ENCODE peak calls at places on chromosomes 11 and 22, in seven cellular contexts. One of them, this sample, is unnamed.

GRCh38 chr11:60511393-60511792 is 3.8 kb upstream of the MS4A13 start:
- DNase-seq in HuH-7.5: no peak
- DNase-seq in globus pallidus: no peak
- DNase-seq in NCI-H1105 treated with DMSO at 0.1 percent for 48 hours: no peak
- DNase-seq in activated CD4-positive, alpha-beta T cell treated with anti-CD3 and anti-CD28 coated beads, Interleukin-2, amount 50 U/mL, for 4 hours: no peak
- DNase-seq in fibroblast of lung: no peak
- DNase-seq in HTR-8/SVneo: no peak
- DNase-seq in this sample: no peak

GRCh38 chr11:112114460-112114859 is 27.8 kb downstream of the SDHD start:
- DNase-seq in HuH-7.5: no peak
- DNase-seq in globus pallidus: no peak
- DNase-seq in NCI-H1105 treated with DMSO at 0.1 percent for 48 hours: no peak
- DNase-seq in activated CD4-positive, alpha-beta T cell treated with anti-CD3 and anti-CD28 coated beads, Interleukin-2, amount 50 U/mL, for 4 hours: no peak
- DNase-seq in fibroblast of lung: no peak
- DNase-seq in HTR-8/SVneo: no peak
- DNase-seq in this sample: no peak

GRCh38 chr11:65571940-65572339 is 398 bp upstream of the FAM89B start:
- DNase-seq in HuH-7.5: peak
- DNase-seq in globus pallidus: no peak
- DNase-seq in NCI-H1105 treated with DMSO at 0.1 percent for 48 hours: peak
- DNase-seq in activated CD4-positive, alpha-beta T cell treated with anti-CD3 and anti-CD28 coated beads, Interleukin-2, amount 50 U/mL, for 4 hours: no peak
- DNase-seq in fibroblast of lung: no peak
- DNase-seq in HTR-8/SVneo: no peak
- DNase-seq in this sample: no peak

GRCh38 chr11:125517116-125517804 is 21.2 kb upstream of the FEZ1 start:
- DNase-seq in HuH-7.5: no peak
- DNase-seq in globus pallidus: peak
- DNase-seq in NCI-H1105 treated with DMSO at 0.1 percent for 48 hours: peak
- DNase-seq in activated CD4-positive, alpha-beta T cell treated with anti-CD3 and anti-CD28 coated beads, Interleukin-2, amount 50 U/mL, for 4 hours: no peak
- DNase-seq in fibroblast of lung: peak
- DNase-seq in HTR-8/SVneo: no peak
- DNase-seq in this sample: peak

GRCh38 chr11:2077061-2077802 is 62.0 kb downstream of the IGF2 start:
- DNase-seq in HuH-7.5: no peak
- DNase-seq in globus pallidus: no peak
- DNase-seq in NCI-H1105 treated with DMSO at 0.1 percent for 48 hours: peak
- DNase-seq in activated CD4-positive, alpha-beta T cell treated with anti-CD3 and anti-CD28 coated beads, Interleukin-2, amount 50 U/mL, for 4 hours: no peak
- DNase-seq in fibroblast of lung: peak
- DNase-seq in HTR-8/SVneo: peak
- DNase-seq in this sample: peak

GRCh38 chr11:76049506-76049905 is 156.8 kb downstream of the WNT11 start:
- DNase-seq in HuH-7.5: no peak
- DNase-seq in globus pallidus: no peak
- DNase-seq in NCI-H1105 treated with DMSO at 0.1 percent for 48 hours: no peak
- DNase-seq in activated CD4-positive, alpha-beta T cell treated with anti-CD3 and anti-CD28 coated beads, Interleukin-2, amount 50 U/mL, for 4 hours: no peak
- DNase-seq in fibroblast of lung: no peak
- DNase-seq in HTR-8/SVneo: no peak
- DNase-seq in this sample: no peak

GRCh38 chr11:111352235-111352746 is 26.8 kb downstream of the POU2AF1 start:
- DNase-seq in HuH-7.5: no peak
- DNase-seq in globus pallidus: no peak
- DNase-seq in NCI-H1105 treated with DMSO at 0.1 percent for 48 hours: no peak
- DNase-seq in activated CD4-positive, alpha-beta T cell treated with anti-CD3 and anti-CD28 coated beads, Interleukin-2, amount 50 U/mL, for 4 hours: no peak
- DNase-seq in fibroblast of lung: no peak
- DNase-seq in HTR-8/SVneo: no peak
- DNase-seq in this sample: no peak

GRCh38 chr11:112587664-112588063 is 327.0 kb upstream of the PLET1 start:
- DNase-seq in HuH-7.5: no peak
- DNase-seq in globus pallidus: no peak
- DNase-seq in NCI-H1105 treated with DMSO at 0.1 percent for 48 hours: no peak
- DNase-seq in activated CD4-positive, alpha-beta T cell treated with anti-CD3 and anti-CD28 coated beads, Interleukin-2, amount 50 U/mL, for 4 hours: no peak
- DNase-seq in fibroblast of lung: no peak
- DNase-seq in HTR-8/SVneo: no peak
- DNase-seq in this sample: no peak

GRCh38 chr11:83122766-83123165 is 34.2 kb upstream of the PCF11 start:
- DNase-seq in HuH-7.5: no peak
- DNase-seq in globus pallidus: no peak
- DNase-seq in NCI-H1105 treated with DMSO at 0.1 percent for 48 hours: no peak
- DNase-seq in activated CD4-positive, alpha-beta T cell treated with anti-CD3 and anti-CD28 coated beads, Interleukin-2, amount 50 U/mL, for 4 hours: no peak
- DNase-seq in fibroblast of lung: no peak
- DNase-seq in HTR-8/SVneo: no peak
- DNase-seq in this sample: no peak

GRCh38 chr11:89443366-89444303 is 47.5 kb downstream of the NOX4 start:
- DNase-seq in HuH-7.5: no peak
- DNase-seq in globus pallidus: peak
- DNase-seq in NCI-H1105 treated with DMSO at 0.1 percent for 48 hours: no peak
- DNase-seq in activated CD4-positive, alpha-beta T cell treated with anti-CD3 and anti-CD28 coated beads, Interleukin-2, amount 50 U/mL, for 4 hours: no peak
- DNase-seq in fibroblast of lung: peak
- DNase-seq in HTR-8/SVneo: no peak
- DNase-seq in this sample: no peak

GRCh38 chr22:28246392-28246791 is 327.3 kb upstream of the PITPNB start:
- DNase-seq in HuH-7.5: no peak
- DNase-seq in globus pallidus: no peak
- DNase-seq in NCI-H1105 treated with DMSO at 0.1 percent for 48 hours: no peak
- DNase-seq in activated CD4-positive, alpha-beta T cell treated with anti-CD3 and anti-CD28 coated beads, Interleukin-2, amount 50 U/mL, for 4 hours: no peak
- DNase-seq in fibroblast of lung: peak
- DNase-seq in HTR-8/SVneo: no peak
- DNase-seq in this sample: no peak

GRCh38 chr22:49964493-49965290 is 4.1 kb downstream of the PIM3 start:
- DNase-seq in HuH-7.5: no peak
- DNase-seq in globus pallidus: no peak
- DNase-seq in NCI-H1105 treated with DMSO at 0.1 percent for 48 hours: no peak
- DNase-seq in activated CD4-positive, alpha-beta T cell treated with anti-CD3 and anti-CD28 coated beads, Interleukin-2, amount 50 U/mL, for 4 hours: no peak
- DNase-seq in fibroblast of lung: no peak
- DNase-seq in HTR-8/SVneo: no peak
- DNase-seq in this sample: no peak

GRCh38 chr11:112017538-112017937 is 7.7 kb upstream of the DLAT start:
- DNase-seq in HuH-7.5: peak
- DNase-seq in globus pallidus: no peak
- DNase-seq in NCI-H1105 treated with DMSO at 0.1 percent for 48 hours: no peak
- DNase-seq in activated CD4-positive, alpha-beta T cell treated with anti-CD3 and anti-CD28 coated beads, Interleukin-2, amount 50 U/mL, for 4 hours: no peak
- DNase-seq in fibroblast of lung: peak
- DNase-seq in HTR-8/SVneo: no peak
- DNase-seq in this sample: no peak

GRCh38 chr22:20810645-20811044 is 36.7 kb downstream of the SERPIND1 start:
- DNase-seq in HuH-7.5: no peak
- DNase-seq in globus pallidus: no peak
- DNase-seq in NCI-H1105 treated with DMSO at 0.1 percent for 48 hours: no peak
- DNase-seq in activated CD4-positive, alpha-beta T cell treated with anti-CD3 and anti-CD28 coated beads, Interleukin-2, amount 50 U/mL, for 4 hours: no peak
- DNase-seq in fibroblast of lung: no peak
- DNase-seq in HTR-8/SVneo: no peak
- DNase-seq in this sample: no peak

GRCh38 chr11:13368041-13368446 is 90.5 kb downstream of the BMAL1 start:
- DNase-seq in HuH-7.5: no peak
- DNase-seq in globus pallidus: no peak
- DNase-seq in NCI-H1105 treated with DMSO at 0.1 percent for 48 hours: no peak
- DNase-seq in activated CD4-positive, alpha-beta T cell treated with anti-CD3 and anti-CD28 coated beads, Interleukin-2, amount 50 U/mL, for 4 hours: no peak
- DNase-seq in fibroblast of lung: peak
- DNase-seq in HTR-8/SVneo: peak
- DNase-seq in this sample: no peak

GRCh38 chr11:103927535-103927934 is 108.9 kb upstream of the DDI1 start:
- DNase-seq in HuH-7.5: no peak
- DNase-seq in globus pallidus: peak
- DNase-seq in NCI-H1105 treated with DMSO at 0.1 percent for 48 hours: no peak
- DNase-seq in activated CD4-positive, alpha-beta T cell treated with anti-CD3 and anti-CD28 coated beads, Interleukin-2, amount 50 U/mL, for 4 hours: no peak
- DNase-seq in fibroblast of lung: no peak
- DNase-seq in HTR-8/SVneo: no peak
- DNase-seq in this sample: peak

GRCh38 chr11:32071811-32072210 is 19.1 kb upstream of the RCN1 start:
- DNase-seq in HuH-7.5: no peak
- DNase-seq in globus pallidus: no peak
- DNase-seq in NCI-H1105 treated with DMSO at 0.1 percent for 48 hours: no peak
- DNase-seq in activated CD4-positive, alpha-beta T cell treated with anti-CD3 and anti-CD28 coated beads, Interleukin-2, amount 50 U/mL, for 4 hours: no peak
- DNase-seq in fibroblast of lung: peak
- DNase-seq in HTR-8/SVneo: peak
- DNase-seq in this sample: peak

GRCh38 chr22:36332623-36333331 is 55.0 kb downstream of the MYH9 start:
- DNase-seq in HuH-7.5: no peak
- DNase-seq in globus pallidus: no peak
- DNase-seq in NCI-H1105 treated with DMSO at 0.1 percent for 48 hours: peak
- DNase-seq in activated CD4-positive, alpha-beta T cell treated with anti-CD3 and anti-CD28 coated beads, Interleukin-2, amount 50 U/mL, for 4 hours: peak
- DNase-seq in fibroblast of lung: peak
- DNase-seq in HTR-8/SVneo: no peak
- DNase-seq in this sample: no peak

GRCh38 chr11:95692526-95693270 is 96.9 kb downstream of the FAM76B start:
- DNase-seq in HuH-7.5: no peak
- DNase-seq in globus pallidus: no peak
- DNase-seq in NCI-H1105 treated with DMSO at 0.1 percent for 48 hours: no peak
- DNase-seq in activated CD4-positive, alpha-beta T cell treated with anti-CD3 and anti-CD28 coated beads, Interleukin-2, amount 50 U/mL, for 4 hours: no peak
- DNase-seq in fibroblast of lung: peak
- DNase-seq in HTR-8/SVneo: no peak
- DNase-seq in this sample: no peak

GRCh38 chr22:17113600-17113999 is 7.6 kb downstream of the TMEM121B start:
- DNase-seq in HuH-7.5: no peak
- DNase-seq in globus pallidus: no peak
- DNase-seq in NCI-H1105 treated with DMSO at 0.1 percent for 48 hours: no peak
- DNase-seq in activated CD4-positive, alpha-beta T cell treated with anti-CD3 and anti-CD28 coated beads, Interleukin-2, amount 50 U/mL, for 4 hours: no peak
- DNase-seq in fibroblast of lung: no peak
- DNase-seq in HTR-8/SVneo: no peak
- DNase-seq in this sample: no peak

GRCh38 chr11:106276859-106277436 is 199.5 kb downstream of the AASDHPPT start:
- DNase-seq in HuH-7.5: no peak
- DNase-seq in globus pallidus: no peak
- DNase-seq in NCI-H1105 treated with DMSO at 0.1 percent for 48 hours: no peak
- DNase-seq in activated CD4-positive, alpha-beta T cell treated with anti-CD3 and anti-CD28 coated beads, Interleukin-2, amount 50 U/mL, for 4 hours: no peak
- DNase-seq in fibroblast of lung: peak
- DNase-seq in HTR-8/SVneo: peak
- DNase-seq in this sample: no peak

GRCh38 chr11:72773291-72773690 is 20.6 kb downstream of the STARD10 start:
- DNase-seq in HuH-7.5: no peak
- DNase-seq in globus pallidus: peak
- DNase-seq in NCI-H1105 treated with DMSO at 0.1 percent for 48 hours: no peak
- DNase-seq in activated CD4-positive, alpha-beta T cell treated with anti-CD3 and anti-CD28 coated beads, Interleukin-2, amount 50 U/mL, for 4 hours: no peak
- DNase-seq in fibroblast of lung: peak
- DNase-seq in HTR-8/SVneo: peak
- DNase-seq in this sample: no peak

GRCh38 chr11:132077416-132077815 is 707.0 kb downstream of the NTM start:
- DNase-seq in HuH-7.5: no peak
- DNase-seq in globus pallidus: no peak
- DNase-seq in NCI-H1105 treated with DMSO at 0.1 percent for 48 hours: no peak
- DNase-seq in activated CD4-positive, alpha-beta T cell treated with anti-CD3 and anti-CD28 coated beads, Interleukin-2, amount 50 U/mL, for 4 hours: no peak
- DNase-seq in fibroblast of lung: no peak
- DNase-seq in HTR-8/SVneo: no peak
- DNase-seq in this sample: no peak

GRCh38 chr11:70381872-70382842 is 16.2 kb upstream of the CTTN start:
- DNase-seq in HuH-7.5: no peak
- DNase-seq in globus pallidus: no peak
- DNase-seq in NCI-H1105 treated with DMSO at 0.1 percent for 48 hours: no peak
- DNase-seq in activated CD4-positive, alpha-beta T cell treated with anti-CD3 and anti-CD28 coated beads, Interleukin-2, amount 50 U/mL, for 4 hours: no peak
- DNase-seq in fibroblast of lung: peak
- DNase-seq in HTR-8/SVneo: no peak
- DNase-seq in this sample: no peak

GRCh38 chr22:36734171-36735058 is 30.9 kb upstream of the CACNG2 start:
- DNase-seq in HuH-7.5: no peak
- DNase-seq in globus pallidus: no peak
- DNase-seq in NCI-H1105 treated with DMSO at 0.1 percent for 48 hours: no peak
- DNase-seq in activated CD4-positive, alpha-beta T cell treated with anti-CD3 and anti-CD28 coated beads, Interleukin-2, amount 50 U/mL, for 4 hours: no peak
- DNase-seq in fibroblast of lung: peak
- DNase-seq in HTR-8/SVneo: no peak
- DNase-seq in this sample: no peak

GRCh38 chr11:102361100-102362021 is 14.3 kb downstream of the BIRC2 start:
- DNase-seq in HuH-7.5: no peak
- DNase-seq in globus pallidus: no peak
- DNase-seq in NCI-H1105 treated with DMSO at 0.1 percent for 48 hours: no peak
- DNase-seq in activated CD4-positive, alpha-beta T cell treated with anti-CD3 and anti-CD28 coated beads, Interleukin-2, amount 50 U/mL, for 4 hours: peak
- DNase-seq in fibroblast of lung: no peak
- DNase-seq in HTR-8/SVneo: no peak
- DNase-seq in this sample: no peak

GRCh38 chr11:114163231-114163631 is 103.7 kb downstream of the ZBTB16 start:
- DNase-seq in HuH-7.5: no peak
- DNase-seq in globus pallidus: peak
- DNase-seq in NCI-H1105 treated with DMSO at 0.1 percent for 48 hours: no peak
- DNase-seq in activated CD4-positive, alpha-beta T cell treated with anti-CD3 and anti-CD28 coated beads, Interleukin-2, amount 50 U/mL, for 4 hours: no peak
- DNase-seq in fibroblast of lung: peak
- DNase-seq in HTR-8/SVneo: peak
- DNase-seq in this sample: no peak

GRCh38 chr22:31244044-31244942 is 32.2 kb downstream of the LIMK2 start:
- DNase-seq in HuH-7.5: no peak
- DNase-seq in globus pallidus: no peak
- DNase-seq in NCI-H1105 treated with DMSO at 0.1 percent for 48 hours: no peak
- DNase-seq in activated CD4-positive, alpha-beta T cell treated with anti-CD3 and anti-CD28 coated beads, Interleukin-2, amount 50 U/mL, for 4 hours: no peak
- DNase-seq in fibroblast of lung: peak
- DNase-seq in HTR-8/SVneo: peak
- DNase-seq in this sample: no peak

GRCh38 chr11:68296344-68297051 is 15.9 kb upstream of the LRP5 start:
- DNase-seq in HuH-7.5: no peak
- DNase-seq in globus pallidus: no peak
- DNase-seq in NCI-H1105 treated with DMSO at 0.1 percent for 48 hours: no peak
- DNase-seq in activated CD4-positive, alpha-beta T cell treated with anti-CD3 and anti-CD28 coated beads, Interleukin-2, amount 50 U/mL, for 4 hours: no peak
- DNase-seq in fibroblast of lung: no peak
- DNase-seq in HTR-8/SVneo: no peak
- DNase-seq in this sample: no peak

GRCh38 chr11:119713361-119714040 is 15.5 kb downstream of the NECTIN1 start:
- DNase-seq in HuH-7.5: peak
- DNase-seq in globus pallidus: no peak
- DNase-seq in NCI-H1105 treated with DMSO at 0.1 percent for 48 hours: no peak
- DNase-seq in activated CD4-positive, alpha-beta T cell treated with anti-CD3 and anti-CD28 coated beads, Interleukin-2, amount 50 U/mL, for 4 hours: no peak
- DNase-seq in fibroblast of lung: no peak
- DNase-seq in HTR-8/SVneo: no peak
- DNase-seq in this sample: no peak

GRCh38 chr22:45204751-45205623 is 35.7 kb downstream of the KIAA0930 start:
- DNase-seq in HuH-7.5: no peak
- DNase-seq in globus pallidus: no peak
- DNase-seq in NCI-H1105 treated with DMSO at 0.1 percent for 48 hours: no peak
- DNase-seq in activated CD4-positive, alpha-beta T cell treated with anti-CD3 and anti-CD28 coated beads, Interleukin-2, amount 50 U/mL, for 4 hours: no peak
- DNase-seq in fibroblast of lung: no peak
- DNase-seq in HTR-8/SVneo: no peak
- DNase-seq in this sample: no peak

GRCh38 chr22:38735126-38735464 is 20.7 kb downstream of the SUN2 start:
- DNase-seq in HuH-7.5: no peak
- DNase-seq in globus pallidus: no peak
- DNase-seq in NCI-H1105 treated with DMSO at 0.1 percent for 48 hours: no peak
- DNase-seq in activated CD4-positive, alpha-beta T cell treated with anti-CD3 and anti-CD28 coated beads, Interleukin-2, amount 50 U/mL, for 4 hours: no peak
- DNase-seq in fibroblast of lung: no peak
- DNase-seq in HTR-8/SVneo: no peak
- DNase-seq in this sample: no peak

GRCh38 chr11:120710354-120711187 is 199.0 kb downstream of the GRIK4 start:
- DNase-seq in HuH-7.5: no peak
- DNase-seq in globus pallidus: peak
- DNase-seq in NCI-H1105 treated with DMSO at 0.1 percent for 48 hours: no peak
- DNase-seq in activated CD4-positive, alpha-beta T cell treated with anti-CD3 and anti-CD28 coated beads, Interleukin-2, amount 50 U/mL, for 4 hours: no peak
- DNase-seq in fibroblast of lung: peak
- DNase-seq in HTR-8/SVneo: peak
- DNase-seq in this sample: no peak

GRCh38 chr22:44682556-44683168 is 19.3 kb upstream of the PRR5 start:
- DNase-seq in HuH-7.5: no peak
- DNase-seq in globus pallidus: no peak
- DNase-seq in NCI-H1105 treated with DMSO at 0.1 percent for 48 hours: no peak
- DNase-seq in activated CD4-positive, alpha-beta T cell treated with anti-CD3 and anti-CD28 coated beads, Interleukin-2, amount 50 U/mL, for 4 hours: no peak
- DNase-seq in fibroblast of lung: no peak
- DNase-seq in HTR-8/SVneo: no peak
- DNase-seq in this sample: no peak

GRCh38 chr22:25748704-25749103 is 6.7 kb downstream of the MYO18B start:
- DNase-seq in HuH-7.5: peak
- DNase-seq in globus pallidus: no peak
- DNase-seq in NCI-H1105 treated with DMSO at 0.1 percent for 48 hours: no peak
- DNase-seq in activated CD4-positive, alpha-beta T cell treated with anti-CD3 and anti-CD28 coated beads, Interleukin-2, amount 50 U/mL, for 4 hours: no peak
- DNase-seq in fibroblast of lung: no peak
- DNase-seq in HTR-8/SVneo: no peak
- DNase-seq in this sample: no peak

GRCh38 chr11:76629853-76630599 is 40.5 kb downstream of the LRRC32 start:
- DNase-seq in HuH-7.5: no peak
- DNase-seq in globus pallidus: peak
- DNase-seq in NCI-H1105 treated with DMSO at 0.1 percent for 48 hours: no peak
- DNase-seq in activated CD4-positive, alpha-beta T cell treated with anti-CD3 and anti-CD28 coated beads, Interleukin-2, amount 50 U/mL, for 4 hours: no peak
- DNase-seq in fibroblast of lung: no peak
- DNase-seq in HTR-8/SVneo: no peak
- DNase-seq in this sample: no peak

This sample was measured in T47D.